ENCODE peak calls at places on chromosomes 12 and 14, in ten cellular contexts. P is ELF-1, X is ELR, T is dorsolateral prefrontal cortex, J is nucleus accumbens, L is stromal cell of bone marrow, S is mucosa of gallbladder, Z is brain microvascular endothelial cell, O is neural progenitor cell, B is ACHN. V is an unnamed sample.

GRCh38 chr12:132787877-132788276 is 26.2 kb upstream of the ANKLE2 start:
- DNase-seq in J (no peak), S (no peak), O (no peak), L (no peak), P (no peak), X (no peak), T (no peak), Z (no peak), B (no peak), V (no peak)

GRCh38 chr12:5232826-5233500 is 189.3 kb downstream of the KCNA5 start:
- DNase-seq in P (no peak), J (no peak), B (no peak), L (no peak), T (no peak), O (no peak), S (no peak), Z (no peak), X (no peak), V (no peak)

GRCh38 chr14:103629503-103630121 is 601 bp downstream of the KLC1 start:
- DNase-seq in L (no peak), S (peak), J (no peak), B (peak), P (peak), T (peak), Z (no peak), X (peak), O (peak), V (peak)

GRCh38 chr12:49439042-49439441 is 71.8 kb downstream of the SPATS2 start:
- DNase-seq in P (no peak), J (no peak), L (no peak), X (no peak), S (no peak), T (no peak), O (no peak), Z (no peak), B (no peak), V (no peak)

GRCh38 chr12:93376436-93377251 is 1.1 kb upstream of the NUDT4 start:
- DNase-seq in B (peak), O (peak), L (peak), P (peak), S (peak), J (no peak), Z (no peak), T (no peak), X (peak), V (peak)

GRCh38 chr12:47891356-47891755 is 13.4 kb downstream of the VDR start:
- DNase-seq in P (no peak), Z (no peak), O (no peak), L (peak), T (no peak), X (no peak), J (no peak), S (no peak), B (no peak), V (no peak)

GRCh38 chr12:129074379-129074778 is 221.1 kb downstream of the GLT1D1 start:
- DNase-seq in L (no peak), S (no peak), J (no peak), T (no peak), X (no peak), P (no peak), Z (no peak), O (no peak), B (no peak), V (no peak)

GRCh38 chr12:2681426-2682205 is 113.2 kb upstream of the FKBP4 start:
- DNase-seq in B (no peak), X (no peak), S (peak), L (no peak), T (peak), J (no peak), O (peak), P (peak), Z (no peak), V (peak)

GRCh38 chr12:87801860-87802720 is 227.1 kb downstream of the C12orf50 start:
- DNase-seq in T (no peak), P (no peak), J (no peak), L (peak), S (peak), B (no peak), O (no peak), Z (no peak), X (no peak), V (no peak)

GRCh38 chr14:65144170-65144569 is 41.9 kb upstream of the MAX start:
- DNase-seq in O (no peak), T (no peak), S (no peak), Z (no peak), B (no peak), J (no peak), X (no peak), L (no peak), P (no peak), V (no peak)

GRCh38 chr12:119036878-119037493 is 55.6 kb downstream of the SRRM4 start:
- DNase-seq in J (no peak), B (peak), X (peak), S (peak), L (no peak), T (no peak), Z (peak), O (peak), P (peak), V (no peak)

GRCh38 chr14:66508846-66509621 is 1.1 kb downstream of the GPHN start:
- DNase-seq in Z (peak), L (no peak), T (peak), P (peak), S (peak), B (peak), J (peak), O (peak), X (peak), V (peak)

GRCh38 chr12:111024205-111024794 is 103.9 kb upstream of the MYL2 start:
- DNase-seq in O (peak), Z (peak), L (no peak), J (no peak), P (peak), X (peak), S (peak), T (peak), B (peak), V (no peak)

GRCh38 chr12:64373204-64373603 is 17.4 kb downstream of the C12orf56 start:
- DNase-seq in P (no peak), X (no peak), B (no peak), L (no peak), T (no peak), O (no peak), J (no peak), S (no peak), Z (no peak), V (no peak)

GRCh38 chr12:92528097-92528496 is 174.7 kb upstream of the PLEKHG7 start:
- DNase-seq in Z (no peak), L (no peak), J (no peak), B (no peak), P (no peak), T (no peak), S (no peak), X (no peak), O (no peak), V (no peak)

GRCh38 chr12:51970904-51971646 is 19.6 kb downstream of the ACVR1B start:
- DNase-seq in O (peak), P (peak), B (peak), X (peak), T (no peak), L (no peak), J (no peak), Z (no peak), S (no peak), V (peak)

GRCh38 chr12:91423336-91424050 is 240.9 kb upstream of the DCN start:
- DNase-seq in X (no peak), P (no peak), J (no peak), T (no peak), S (no peak), B (no peak), O (no peak), L (no peak), Z (no peak), V (no peak)

GRCh38 chr12:58106185-58106584 is 164.8 kb downstream of the ATP23 start:
- DNase-seq in L (no peak), T (no peak), Z (no peak), S (no peak), O (no peak), P (no peak), J (no peak), X (no peak), B (no peak), V (no peak)

GRCh38 chr14:105335735-105336476 is 21.4 kb downstream of the PACS2 start:
- DNase-seq in L (no peak), S (no peak), O (no peak), T (peak), P (no peak), B (no peak), Z (no peak), X (no peak), J (no peak), V (no peak)